ENCODE peak calls at places on chromosome 2, in six cellular contexts. D, G, Q, O, N and W are unnamed samples.

GRCh38 chr2:102686479-102687439 is 67.4 kb downstream of the SLC9A2 start:
- DNase-seq in Q (no peak), D (no peak), O (no peak), G (no peak), N (no peak), W (no peak)

GRCh38 chr2:150339951-150340350 is 147.5 kb downstream of the RND3 start:
- DNase-seq in Q (no peak), N (no peak), O (no peak), G (no peak), D (no peak), W (no peak)

GRCh38 chr2:196591621-196592022 is 47.9 kb upstream of the CCDC150 start:
- DNase-seq in Q (no peak), G (no peak), N (no peak), D (no peak), O (no peak), W (no peak)

GRCh38 chr2:100786985-100787384 is 33.0 kb upstream of the NPAS2 start:
- DNase-seq in O (no peak), D (no peak), N (no peak), Q (no peak), G (no peak), W (no peak)

GRCh38 chr2:51918113-51918512 is 886.2 kb upstream of the NRXN1 start:
- DNase-seq in N (no peak), O (no peak), D (no peak), Q (no peak), G (no peak), W (peak)

GRCh38 chr2:227117027-227117426 is 47.0 kb downstream of the COL4A4 start:
- DNase-seq in O (no peak), D (no peak), G (no peak), N (no peak), Q (no peak), W (no peak)

GRCh38 chr2:142843731-142844130 is 33.7 kb upstream of the KYNU start:
- DNase-seq in N (no peak), D (no peak), O (no peak), G (no peak), Q (peak), W (peak)

GRCh38 chr2:44638649-44639048 is 276.9 kb downstream of the CAMKMT start:
- DNase-seq in N (no peak), Q (peak), D (no peak), G (no peak), O (no peak), W (no peak)

GRCh38 chr2:109457366-109457765 is 156.4 kb downstream of the SEPTIN10 start:
- DNase-seq in N (no peak), Q (no peak), D (peak), G (no peak), O (no peak), W (no peak)

GRCh38 chr2:228283491-228284171 is 102.1 kb upstream of the SPHKAP start:
- DNase-seq in N (no peak), G (no peak), O (no peak), Q (no peak), D (no peak), W (no peak)

GRCh38 chr2:221574231-221574570 is 2.1 kb upstream of the EPHA4 start:
- DNase-seq in G (no peak), Q (no peak), O (no peak), N (no peak), D (no peak), W (no peak)
- H3K4me3 ChIP-seq in G (peak), Q (peak), O (no peak), N (peak), D (peak), W (peak)

GRCh38 chr2:46335966-46336436 is 38.8 kb downstream of the EPAS1 start:
- DNase-seq in G (no peak), Q (no peak), N (no peak), O (no peak), D (no peak), W (no peak)

GRCh38 chr2:46333912-46334311 is 36.7 kb downstream of the EPAS1 start:
- DNase-seq in Q (no peak), G (no peak), O (no peak), D (no peak), N (no peak), W (no peak)

GRCh38 chr2:46336560-46336959 is 39.4 kb downstream of the EPAS1 start:
- DNase-seq in D (no peak), Q (no peak), O (no peak), N (no peak), G (no peak), W (peak)

GRCh38 chr2:46334389-46335345 is 37.5 kb downstream of the EPAS1 start:
- DNase-seq in N (peak), G (no peak), D (no peak), O (no peak), Q (no peak), W (peak)

GRCh38 chr2:46335404-46335965 is 38.3 kb downstream of the EPAS1 start:
- DNase-seq in Q (peak), N (no peak), G (no peak), D (no peak), O (no peak), W (peak)
- H3K4me3 ChIP-seq in Q (peak), N (peak), G (no peak), D (no peak), O (no peak), W (peak)

DNA sequence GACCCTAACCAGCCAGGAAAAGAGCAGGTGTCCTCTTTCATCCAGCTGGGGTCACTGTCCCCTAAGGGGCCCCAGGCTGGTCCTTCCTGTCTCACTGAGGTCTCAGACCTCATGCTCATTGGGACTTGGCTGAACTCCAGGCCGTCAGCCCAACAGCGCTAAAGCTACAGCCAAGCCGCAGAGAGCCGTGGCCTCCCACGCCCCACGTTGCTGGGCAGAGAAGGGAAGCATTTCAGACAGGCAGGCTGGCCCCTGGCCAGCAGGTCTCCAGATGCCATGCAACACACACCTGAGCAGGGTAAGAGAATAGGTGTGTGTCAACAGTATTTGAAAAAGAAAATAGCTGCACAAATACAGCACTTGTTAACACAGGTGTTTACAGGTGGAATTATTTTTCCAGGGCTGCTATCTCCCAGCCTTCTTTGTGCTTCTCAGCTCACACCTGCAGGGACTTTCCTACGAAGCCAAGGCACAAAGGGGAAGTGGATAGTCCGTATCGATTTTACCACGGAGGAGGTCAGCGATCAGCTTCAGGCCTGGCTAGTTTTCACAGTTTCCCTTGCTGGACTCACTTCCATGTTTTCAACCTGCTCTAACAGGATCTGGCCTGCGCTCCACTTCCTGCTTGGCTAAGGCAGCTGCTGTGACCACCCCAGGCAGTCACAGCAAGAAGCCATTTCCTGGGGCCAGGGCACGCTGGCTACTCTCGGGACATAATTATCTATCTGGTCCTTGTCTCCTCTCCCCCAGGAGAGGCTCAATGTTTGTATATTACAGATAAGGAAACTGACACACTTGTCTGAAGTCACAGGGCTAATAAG is 156.1 kb upstream of the ID2 start:
- DNase-seq in D (peak), Q (peak), N (no peak), G (peak), O (peak), W (peak)
- H3K4me3 ChIP-seq in D (peak), Q (no peak), N (no peak), G (peak), O (peak), W (no peak)

GRCh38 chr2:74863802-74864248 is 29.9 kb downstream of the HK2 start:
- DNase-seq in Q (no peak), G (no peak), N (no peak), D (no peak), O (no peak), W (no peak)
- H3K4me3 ChIP-seq in Q (no peak), G (no peak), N (no peak), D (no peak), O (no peak), W (no peak)

GRCh38 chr2:132276571-132276981 is 114.8 kb upstream of the ANKRD30BL start:
- DNase-seq in G (no peak), D (peak), N (no peak), Q (no peak), O (peak), W (no peak)
- H3K4me3 ChIP-seq in G (no peak), D (no peak), N (no peak), Q (no peak), O (no peak), W (no peak)

DNA sequence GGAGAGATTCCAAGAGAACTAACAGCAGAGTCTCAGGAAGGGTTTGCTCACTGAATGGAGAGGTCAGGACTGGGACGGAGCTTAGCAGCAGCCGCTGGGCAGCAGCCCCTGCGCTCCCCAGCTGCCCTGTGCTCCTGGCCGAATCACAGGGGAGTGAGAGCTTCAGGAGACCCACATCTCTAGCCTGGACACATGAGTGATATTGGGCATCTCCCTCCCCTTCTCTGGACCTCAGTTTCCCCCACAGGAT is 511 bp downstream of the MATN3 start:
- DNase-seq in D (no peak), O (no peak), Q (peak), N (no peak), G (no peak), W (no peak)
- H3K4me3 ChIP-seq in D (no peak), O (no peak), Q (peak), N (peak), G (peak), W (peak)

GRCh38 chr2:80302465-80303005 is 2.0 kb downstream of the LRRTM1 start:
- DNase-seq in D (no peak), Q (no peak), G (no peak), N (no peak), O (no peak), W (no peak)

GRCh38 chr2:80303825-80304521 is 579 bp downstream of the LRRTM1 start:
- DNase-seq in Q (peak), D (no peak), N (no peak), G (no peak), O (no peak), W (no peak)

GRCh38 chr2:80303006-80303741 is 1.4 kb downstream of the LRRTM1 start:
- DNase-seq in G (no peak), D (no peak), O (no peak), Q (peak), N (no peak), W (no peak)

GRCh38 chr2:80300346-80300745 is 4.2 kb downstream of the LRRTM1 start:
- DNase-seq in Q (no peak), O (no peak), D (no peak), G (no peak), N (no peak), W (no peak)

DNA sequence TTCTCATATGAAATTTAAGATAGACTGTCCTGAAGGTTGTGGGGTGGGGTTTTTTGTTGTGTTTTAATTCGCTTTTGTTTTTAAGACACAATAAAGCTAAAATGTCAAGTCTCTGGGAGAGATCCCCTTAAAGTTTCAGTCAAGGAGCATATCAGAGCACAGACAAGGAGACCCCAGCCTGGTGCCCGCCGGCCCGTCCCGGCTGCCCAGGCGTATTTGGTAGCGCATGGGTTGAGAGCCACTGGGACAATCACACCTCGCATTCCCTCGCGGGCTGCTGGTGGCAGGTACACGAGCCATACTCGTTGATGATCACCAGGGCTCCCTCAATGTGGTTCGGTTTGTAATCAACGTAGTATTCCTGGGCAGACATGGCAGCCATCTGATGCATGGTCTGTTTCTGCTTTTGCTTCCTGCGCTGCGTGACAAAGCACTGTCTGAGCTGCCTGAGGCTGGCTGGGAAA is 2.5 kb downstream of the LRRTM1 start:
- DNase-seq in O (no peak), G (no peak), N (no peak), Q (no peak), D (no peak), W (no peak)
- H3K4me3 ChIP-seq in O (no peak), G (no peak), N (no peak), Q (peak), D (no peak), W (no peak)

DNA sequence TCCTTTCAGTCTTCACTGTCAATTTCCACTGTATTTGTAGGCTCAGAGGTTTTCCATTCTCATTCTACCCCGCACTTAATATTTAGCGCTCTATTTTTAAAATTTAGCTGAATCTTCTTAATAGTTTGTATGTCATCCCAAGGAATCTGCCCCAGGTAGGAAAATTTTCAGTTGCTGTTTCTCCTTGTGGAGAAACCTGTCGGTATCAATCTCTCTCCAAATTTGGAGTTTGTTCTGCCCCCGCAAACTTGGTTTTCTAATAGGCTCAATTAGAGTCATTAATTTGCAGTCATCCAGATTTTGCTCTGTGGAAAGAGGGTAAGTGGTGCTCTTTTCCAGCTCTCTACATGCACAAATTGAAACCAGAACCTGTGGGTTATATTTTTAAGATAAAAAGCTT is 87.6 kb downstream of the DNAH6 start:
- DNase-seq in G (no peak), O (no peak), Q (no peak), N (no peak), D (no peak), W (no peak)
- H3K4me3 ChIP-seq in G (no peak), O (no peak), Q (no peak), N (no peak), D (no peak), W (no peak)

DNA sequence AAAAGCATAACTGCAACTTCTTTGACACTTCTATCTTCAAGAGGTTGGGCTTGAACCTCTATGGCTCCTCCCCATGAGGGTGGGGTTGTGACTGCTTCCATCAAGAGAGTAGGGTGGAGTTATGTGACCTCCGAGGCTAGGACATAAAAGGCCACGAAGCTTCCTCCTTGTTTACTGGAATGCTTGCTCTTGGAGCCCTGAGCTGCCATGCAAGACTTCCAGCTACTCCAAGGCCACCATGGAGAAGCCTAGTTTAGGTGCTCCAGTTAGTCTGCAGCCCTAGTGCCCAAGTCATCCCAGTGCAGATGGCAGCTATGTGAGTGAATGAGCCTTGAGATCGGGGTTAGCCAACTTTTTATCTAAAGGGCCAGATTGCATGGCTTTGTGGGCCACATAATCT is 2.4 kb upstream of the MERTK start:
- DNase-seq in G (no peak), N (no peak), Q (no peak), D (no peak), O (no peak), W (no peak)
- H3K4me3 ChIP-seq in G (no peak), N (no peak), Q (no peak), D (no peak), O (no peak), W (no peak)